ENCODE peak calls at places on chromosomes 3 and 15, in six cellular contexts. S is GM20000, J is natural killer cell, R is cardiac muscle cell, W is kidney epithelial cell, D is SK-N-SH. M is an unnamed sample.

GRCh38 chr15:101428758-101429157 is 60.7 kb downstream of the PCSK6 start:
- DNase-seq in S (no peak), J (no peak), R (no peak), W (no peak), D (peak), M (no peak)

GRCh38 chr3:13123765-13124164 is 50.5 kb upstream of the IQSEC1 start:
- DNase-seq in S (no peak), J (no peak), R (no peak), W (no peak), D (no peak), M (no peak)

GRCh38 chr3:19931180-19931692 is 2.8 kb downstream of the EFHB start:
- DNase-seq in S (peak), J (no peak), R (no peak), W (no peak), D (no peak), M (no peak)

GRCh38 chr15:29805043-29805707 is 17.1 kb downstream of the TJP1 start:
- DNase-seq in S (no peak), J (no peak), R (peak), W (no peak), D (no peak), M (peak)

GRCh38 chr15:58212909-58213526 is 74.8 kb downstream of the AQP9 start:
- DNase-seq in S (no peak), J (no peak), R (peak), W (no peak), D (no peak), M (peak)

GRCh38 chr3:196554205-196554604 is 14.1 kb downstream of the WDR53 start:
- DNase-seq in S (no peak), J (no peak), R (no peak), W (no peak), D (no peak), M (no peak)

GRCh38 chr3:183291511-183292031 is 38.5 kb downstream of the B3GNT5 start:
- DNase-seq in S (no peak), J (no peak), R (peak), W (no peak), D (no peak), M (no peak)

GRCh38 chr3:11510001-11510760 is 133.5 kb downstream of the VGLL4 start:
- DNase-seq in S (no peak), J (no peak), R (peak), W (no peak), D (peak), M (no peak)

GRCh38 chr15:65054333-65055200 is 9.4 kb downstream of the SLC51B start:
- DNase-seq in S (peak), J (peak), R (peak), W (no peak), D (peak), M (peak)

GRCh38 chr3:141083831-141084624 is 32.9 kb downstream of the SPSB4 start:
- DNase-seq in S (no peak), J (no peak), R (no peak), W (no peak), D (peak), M (no peak)

GRCh38 chr3:31142139-31142538 is 247.7 kb upstream of the GADL1 start:
- DNase-seq in S (no peak), J (no peak), R (no peak), W (no peak), D (no peak), M (no peak)

GRCh38 chr3:188489639-188490405 is 335.9 kb downstream of the LPP start:
- DNase-seq in S (peak), J (no peak), R (peak), W (no peak), D (no peak), M (no peak)

GRCh38 chr15:63056843-63057242 is 14.3 kb downstream of the TPM1 start:
- DNase-seq in S (no peak), J (no peak), R (peak), W (no peak), D (no peak), M (peak)

GRCh38 chr3:127970966-127971592 is 56.0 kb downstream of the KBTBD12 start:
- DNase-seq in S (peak), J (no peak), R (peak), W (peak), D (peak), M (peak)

GRCh38 chr3:171465768-171466167 is 5.6 kb upstream of the TNIK start:
- DNase-seq in S (no peak), J (no peak), R (peak), W (no peak), D (no peak), M (no peak)

DNA sequence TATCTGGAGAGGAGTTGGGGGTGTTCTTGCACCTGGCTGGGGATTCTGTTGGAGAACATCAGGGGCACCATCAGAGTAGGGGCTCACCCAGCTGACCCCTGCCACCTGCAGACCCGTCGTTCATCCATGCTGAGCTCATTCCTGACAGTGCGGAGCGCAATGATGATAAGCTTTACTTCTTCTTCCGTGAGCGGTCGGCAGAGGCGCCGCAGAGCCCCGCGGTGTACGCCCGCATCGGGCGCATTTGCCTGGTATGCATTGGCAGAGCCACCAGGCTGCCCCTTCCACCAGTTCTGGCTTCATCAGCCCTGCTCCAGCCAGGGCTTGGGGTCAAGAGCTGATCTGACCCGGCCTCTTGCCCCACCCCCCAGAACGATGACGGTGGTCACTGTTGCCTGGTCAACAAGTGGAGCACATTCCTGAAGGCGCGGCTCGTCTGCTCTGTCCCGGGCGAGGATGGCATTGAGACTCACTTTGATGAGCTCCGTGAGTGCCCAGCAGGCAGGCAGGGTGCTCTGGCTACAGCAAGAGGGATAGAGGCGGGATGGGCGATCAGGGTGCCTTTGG is 8.8 kb upstream of the GNAT1 start:
- DNase-seq in S (no peak), J (no peak), R (no peak), W (no peak), D (no peak), M (no peak)
- TF ChIP-seq CTCF in S (no peak), J (no peak), R (no peak), W (no peak), D (no peak), M (no peak)

DNA sequence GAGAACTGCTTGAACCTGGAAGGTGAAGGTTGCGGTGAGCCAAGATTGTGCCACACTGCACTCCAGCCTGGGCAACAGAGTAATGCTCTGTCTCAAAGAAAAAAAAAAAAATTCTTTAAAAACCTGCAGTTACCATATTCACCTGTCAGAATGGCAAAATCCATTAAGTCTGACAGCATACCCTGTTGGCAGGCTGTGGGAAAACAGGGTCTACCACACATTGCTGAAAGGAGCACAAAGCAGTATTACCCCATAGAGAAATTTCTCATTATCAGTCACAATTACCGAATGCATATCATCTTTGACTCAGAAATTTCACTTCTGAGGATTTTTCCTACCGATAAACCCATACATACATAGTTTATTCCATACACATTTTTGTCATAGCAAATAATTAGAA is 264.1 kb upstream of the SLCO3A1 start:
- DNase-seq in S (no peak), J (no peak), R (no peak), W (no peak), D (no peak), M (no peak)
- TF ChIP-seq CTCF in S (no peak), J (no peak), R (no peak), W (peak), D (no peak), M (no peak)

GRCh38 chr3:150359381-150359780 is 48.7 kb upstream of the TSC22D2 start:
- DNase-seq in S (no peak), J (no peak), R (no peak), W (no peak), D (no peak), M (no peak)
- TF ChIP-seq CTCF in S (no peak), J (no peak), R (no peak), W (no peak), D (no peak), M (no peak)

DNA sequence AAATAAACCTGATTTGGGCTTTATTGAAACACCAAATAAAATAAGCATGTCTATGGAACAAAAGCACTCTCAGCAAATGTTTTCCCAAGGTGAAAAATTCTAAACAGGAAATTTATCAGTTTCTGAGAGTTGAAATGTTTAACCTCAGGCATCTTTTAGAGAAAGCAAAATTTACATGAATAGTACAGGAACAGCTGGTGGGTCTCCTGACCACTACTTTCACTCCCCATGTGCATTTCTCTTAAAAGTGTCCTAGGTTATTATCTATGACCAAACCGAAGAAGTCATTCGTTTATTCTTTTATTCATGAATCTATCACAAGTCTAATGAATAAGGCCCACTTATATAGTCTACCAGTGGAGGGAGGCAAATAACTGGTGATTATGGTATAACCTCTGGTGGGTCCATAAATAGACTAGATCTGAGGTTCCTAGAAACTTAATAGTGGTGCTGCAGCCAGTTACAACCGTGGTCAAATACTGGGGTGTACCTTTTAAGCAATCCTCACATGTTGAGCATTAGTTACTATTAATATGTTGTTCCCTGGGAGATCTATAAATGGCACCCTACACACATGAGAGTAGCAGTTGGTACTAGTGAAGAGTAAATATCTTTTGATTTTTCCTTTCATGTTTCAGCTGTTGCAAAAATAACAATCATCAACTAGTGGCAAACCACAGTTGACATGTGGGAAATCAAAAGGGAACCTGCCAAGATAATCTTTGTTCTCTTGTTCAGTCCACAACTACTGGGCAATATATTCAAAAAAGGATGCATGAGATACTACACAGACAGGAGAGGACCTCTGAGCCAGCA is 169.3 kb upstream of the STAC start:
- DNase-seq in S (no peak), J (no peak), R (no peak), W (no peak), D (no peak), M (no peak)
- TF ChIP-seq CTCF in S (no peak), J (no peak), R (no peak), W (no peak), D (no peak), M (no peak)

GRCh38 chr15:50315814-50316630 is 39.0 kb downstream of the GABPB1 start:
- DNase-seq in S (peak), J (no peak), R (peak), W (no peak), D (peak), M (no peak)
- TF ChIP-seq CTCF in S (peak), J (peak), R (peak), W (peak), D (peak), M (peak)

DNA sequence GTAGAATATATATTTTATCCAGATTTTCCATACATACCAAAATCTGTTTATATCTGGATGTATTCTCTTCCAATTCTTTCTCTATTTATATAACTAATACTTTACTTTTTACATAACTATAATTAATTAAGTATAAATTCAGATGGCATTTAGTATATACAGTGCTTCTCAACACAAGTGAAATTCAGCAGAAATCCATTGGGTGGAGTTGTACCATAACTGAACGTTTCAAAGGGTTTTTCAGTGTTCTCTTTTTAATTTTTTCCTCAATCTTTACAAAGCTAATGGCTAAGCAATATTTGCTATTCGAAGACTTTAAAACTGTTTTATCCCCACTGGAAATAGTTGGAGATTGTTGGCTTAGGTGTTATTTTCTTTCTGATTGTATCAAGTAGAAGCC is 13.9 kb upstream of the ZBBX start:
- DNase-seq in S (no peak), J (no peak), R (no peak), W (no peak), D (no peak), M (no peak)
- TF ChIP-seq CTCF in S (no peak), J (no peak), R (no peak), W (no peak), D (peak), M (no peak)